ENCODE peak calls at places on chromosome 16, in nine cellular contexts. One of them, this sample, is unnamed.

GRCh38 chr16:82700541-82701240 is 73.9 kb downstream of the CDH13 start:
- DNase-seq in left lung: no peak
- DNase-seq in myocyte: no peak
- DNase-seq in T-helper 2 cell: no peak
- DNase-seq in SK-N-DZ: no peak
- DNase-seq in HTR-8/SVneo: peak
- DNase-seq in SW480: peak
- DNase-seq in endodermal cell: no peak
- DNase-seq in GM04504: no peak
- DNase-seq in this sample: no peak

GRCh38 chr16:50371936-50372595 is 3.3 kb upstream of the BRD7 start:
- DNase-seq in endodermal cell: peak
- DNase-seq in myocyte: peak
- DNase-seq in HTR-8/SVneo: no peak
- DNase-seq in SK-N-DZ: peak
- DNase-seq in T-helper 2 cell: no peak
- DNase-seq in SW480: peak
- DNase-seq in GM04504: no peak
- DNase-seq in left lung: no peak
- DNase-seq in this sample: no peak

GRCh38 chr16:21179983-21180365 is 21.5 kb downstream of the LDAF1 start:
- DNase-seq in endodermal cell: no peak
- DNase-seq in SK-N-DZ: no peak
- DNase-seq in SW480: no peak
- DNase-seq in HTR-8/SVneo: no peak
- DNase-seq in left lung: no peak
- DNase-seq in GM04504: no peak
- DNase-seq in T-helper 2 cell: no peak
- DNase-seq in myocyte: no peak
- DNase-seq in this sample: no peak

GRCh38 chr16:87855852-87856715 is 13.2 kb downstream of the SLC7A5 start:
- DNase-seq in T-helper 2 cell: no peak
- DNase-seq in endodermal cell: no peak
- DNase-seq in SW480: no peak
- DNase-seq in left lung: peak
- DNase-seq in GM04504: no peak
- DNase-seq in myocyte: peak
- DNase-seq in HTR-8/SVneo: no peak
- DNase-seq in SK-N-DZ: no peak
- DNase-seq in this sample: no peak

GRCh38 chr16:13553453-13553985 is 366.4 kb upstream of the ERCC4 start:
- DNase-seq in SW480: no peak
- DNase-seq in myocyte: no peak
- DNase-seq in SK-N-DZ: no peak
- DNase-seq in GM04504: no peak
- DNase-seq in endodermal cell: no peak
- DNase-seq in HTR-8/SVneo: no peak
- DNase-seq in T-helper 2 cell: no peak
- DNase-seq in left lung: no peak
- DNase-seq in this sample: no peak

GRCh38 chr16:23105309-23105708 is 43.9 kb downstream of the USP31 start:
- DNase-seq in myocyte: no peak
- DNase-seq in left lung: no peak
- DNase-seq in endodermal cell: no peak
- DNase-seq in SK-N-DZ: no peak
- DNase-seq in T-helper 2 cell: no peak
- DNase-seq in SW480: no peak
- DNase-seq in GM04504: no peak
- DNase-seq in HTR-8/SVneo: no peak
- DNase-seq in this sample: no peak

GRCh38 chr16:27430923-27431484 is 29.0 kb downstream of the IL21R start:
- DNase-seq in myocyte: peak
- DNase-seq in SW480: no peak
- DNase-seq in SK-N-DZ: no peak
- DNase-seq in T-helper 2 cell: no peak
- DNase-seq in left lung: no peak
- DNase-seq in GM04504: no peak
- DNase-seq in HTR-8/SVneo: no peak
- DNase-seq in endodermal cell: no peak
- DNase-seq in this sample: no peak

GRCh38 chr16:23320695-23321094 is 18.6 kb downstream of the SCNN1B start:
- DNase-seq in myocyte: no peak
- DNase-seq in HTR-8/SVneo: no peak
- DNase-seq in endodermal cell: no peak
- DNase-seq in left lung: peak
- DNase-seq in T-helper 2 cell: no peak
- DNase-seq in SK-N-DZ: no peak
- DNase-seq in GM04504: no peak
- DNase-seq in SW480: no peak
- DNase-seq in this sample: no peak

GRCh38 chr16:79173101-79173500 is 427.4 kb downstream of the MAF start:
- DNase-seq in SK-N-DZ: no peak
- DNase-seq in myocyte: no peak
- DNase-seq in T-helper 2 cell: no peak
- DNase-seq in left lung: no peak
- DNase-seq in SW480: no peak
- DNase-seq in GM04504: no peak
- DNase-seq in endodermal cell: no peak
- DNase-seq in HTR-8/SVneo: no peak
- DNase-seq in this sample: no peak

GRCh38 chr16:57315401-57315800 is 30.9 kb upstream of the PLLP start:
- DNase-seq in T-helper 2 cell: no peak
- DNase-seq in SW480: no peak
- DNase-seq in GM04504: no peak
- DNase-seq in left lung: no peak
- DNase-seq in endodermal cell: no peak
- DNase-seq in HTR-8/SVneo: no peak
- DNase-seq in myocyte: no peak
- DNase-seq in SK-N-DZ: no peak
- DNase-seq in this sample: no peak

This sample was measured in activated T-helper 9 cell treated with anti-CD3 and anti-CD28 coated beads, Interleukin-2, amount 50 U/mL, for 16 hours.